ENCODE peak calls at places on chromosome 21, in five cellular contexts. One of them, this sample, is unnamed.

GRCh38 chr21:16570196-16570595 is 840.4 kb downstream of the USP25 start:
- DNase-seq in LNCaP clone FGC: no peak
- DNase-seq in HFF-Myc: no peak
- DNase-seq in GM12865: no peak
- DNase-seq in CD8-positive, alpha-beta T cell: no peak
- DNase-seq in this sample: no peak

GRCh38 chr21:24941316-24942185 is 665.7 kb downstream of the MRPL39 start:
- DNase-seq in HFF-Myc: no peak
- DNase-seq in GM12865: no peak
- DNase-seq in LNCaP clone FGC: peak; percentile 92
- DNase-seq in CD8-positive, alpha-beta T cell: no peak
- DNase-seq in this sample: no peak

GRCh38 chr21:25995283-25995682 is 175.3 kb downstream of the APP start:
- DNase-seq in HFF-Myc: no peak
- DNase-seq in GM12865: no peak
- DNase-seq in LNCaP clone FGC: no peak
- DNase-seq in CD8-positive, alpha-beta T cell: no peak
- DNase-seq in this sample: no peak

GRCh38 chr21:37642493-37642892 is 273.8 kb downstream of the KCNJ6 start:
- DNase-seq in HFF-Myc: no peak
- DNase-seq in CD8-positive, alpha-beta T cell: no peak
- DNase-seq in LNCaP clone FGC: no peak
- DNase-seq in GM12865: peak; percentile 72
- DNase-seq in this sample: no peak

GRCh38 chr21:42389449-42389835 is 6.4 kb downstream of the TMPRSS3 start:
- DNase-seq in CD8-positive, alpha-beta T cell: no peak
- DNase-seq in LNCaP clone FGC: no peak
- DNase-seq in GM12865: no peak
- DNase-seq in HFF-Myc: no peak
- DNase-seq in this sample: no peak

GRCh38 chr21:42360317-42360716 is 6.0 kb downstream of the TFF1 start:
- DNase-seq in GM12865: peak; percentile 19
- DNase-seq in LNCaP clone FGC: no peak
- DNase-seq in HFF-Myc: no peak
- DNase-seq in CD8-positive, alpha-beta T cell: no peak
- DNase-seq in this sample: no peak

GRCh38 chr21:34743831-34744230 is 75.0 kb downstream of the CLIC6 start:
- DNase-seq in LNCaP clone FGC: no peak
- DNase-seq in HFF-Myc: peak; percentile 46
- DNase-seq in GM12865: no peak
- DNase-seq in CD8-positive, alpha-beta T cell: no peak
- DNase-seq in this sample: peak; percentile 85

GRCh38 chr21:25342811-25343210 is 264.5 kb downstream of the MRPL39 start:
- DNase-seq in HFF-Myc: no peak
- DNase-seq in CD8-positive, alpha-beta T cell: no peak
- DNase-seq in LNCaP clone FGC: no peak
- DNase-seq in GM12865: no peak
- DNase-seq in this sample: peak; percentile 76

GRCh38 chr21:35664683-35665082 is 395.6 kb downstream of the SETD4 start:
- DNase-seq in HFF-Myc: no peak
- DNase-seq in GM12865: peak; percentile 18
- DNase-seq in LNCaP clone FGC: no peak
- DNase-seq in CD8-positive, alpha-beta T cell: no peak
- DNase-seq in this sample: no peak

GRCh38 chr21:38352536-38353219 is 95.9 kb downstream of the KCNJ15 start:
- DNase-seq in HFF-Myc: peak; percentile 64
- DNase-seq in GM12865: peak; percentile 49
- DNase-seq in CD8-positive, alpha-beta T cell: no peak
- DNase-seq in LNCaP clone FGC: peak; percentile 8
- DNase-seq in this sample: peak; percentile 79

DNA sequence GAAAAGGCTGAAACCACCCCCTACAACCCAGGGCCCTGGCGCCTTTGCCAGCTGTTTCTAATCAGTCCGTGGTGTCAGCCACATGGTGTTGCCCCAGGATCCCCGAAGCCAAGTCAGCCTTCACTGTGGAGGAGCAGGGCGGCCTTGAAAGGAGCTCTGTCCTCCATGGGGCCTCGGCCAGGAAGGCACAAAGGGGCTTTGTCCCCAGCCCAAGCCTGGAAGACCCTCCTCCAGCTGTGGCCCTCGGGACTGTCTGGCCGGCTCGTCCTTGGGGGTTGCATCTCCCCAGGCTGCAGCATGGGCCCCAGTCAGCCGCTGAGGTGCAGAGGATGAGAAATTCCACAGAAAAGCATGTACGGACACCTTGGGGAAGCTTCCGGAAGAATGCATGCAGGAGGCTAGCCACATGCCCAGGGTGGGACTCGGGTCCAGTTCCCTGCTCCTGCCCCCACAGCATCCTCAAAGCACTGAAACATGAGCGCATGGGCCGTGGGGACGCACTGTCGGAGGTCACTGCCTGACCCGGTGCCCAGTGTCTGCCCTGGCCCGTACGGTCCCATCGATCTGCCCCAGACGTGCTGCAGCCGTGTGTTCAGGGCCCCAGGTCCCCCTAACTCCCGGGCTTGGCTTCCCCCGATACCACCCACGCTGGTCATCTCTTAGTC is 38.6 kb upstream of the POFUT2 start:
- DNase-seq in GM12865: peak; percentile 23
- DNase-seq in CD8-positive, alpha-beta T cell: no peak
- DNase-seq in HFF-Myc: peak; percentile 27
- DNase-seq in LNCaP clone FGC: no peak
- DNase-seq in this sample: peak; percentile 78
- TF ChIP-seq CTCF in GM12865: no peak
- TF ChIP-seq CTCF in CD8-positive, alpha-beta T cell: no peak
- TF ChIP-seq CTCF in HFF-Myc: no peak
- TF ChIP-seq CTCF in LNCaP clone FGC: no peak
- TF ChIP-seq CTCF in this sample: no peak

GRCh38 chr21:41315726-41316125 is 875 bp upstream of the FAM3B start:
- DNase-seq in LNCaP clone FGC: no peak
- DNase-seq in CD8-positive, alpha-beta T cell: no peak
- DNase-seq in GM12865: no peak
- DNase-seq in HFF-Myc: no peak
- DNase-seq in this sample: no peak
- H3K4me3 ChIP-seq in LNCaP clone FGC: no peak overlapping the region
- H3K4me3 ChIP-seq in CD8-positive, alpha-beta T cell: no peak overlapping the region
- H3K4me3 ChIP-seq in GM12865: no peak overlapping the region
- H3K4me3 ChIP-seq in HFF-Myc: no peak overlapping the region
- H3K4me3 ChIP-seq in this sample: no peak overlapping the region

GRCh38 chr21:32412162-32412997 is at the start of gene EVA1C:
- DNase-seq in LNCaP clone FGC: no peak
- DNase-seq in CD8-positive, alpha-beta T cell: peak; percentile 55
- DNase-seq in GM12865: no peak
- DNase-seq in HFF-Myc: no peak
- DNase-seq in this sample: no peak

GRCh38 chr21:32414579-32415358 is 2.3 kb downstream of the EVA1C start:
- DNase-seq in CD8-positive, alpha-beta T cell: no peak
- DNase-seq in HFF-Myc: no peak
- DNase-seq in LNCaP clone FGC: no peak
- DNase-seq in GM12865: no peak
- DNase-seq in this sample: no peak

GRCh38 chr21:32413697-32414578 is 1.4 kb downstream of the EVA1C start:
- DNase-seq in GM12865: no peak
- DNase-seq in HFF-Myc: no peak
- DNase-seq in LNCaP clone FGC: no peak
- DNase-seq in CD8-positive, alpha-beta T cell: no peak
- DNase-seq in this sample: no peak

GRCh38 chr21:32411366-32412161 is 942 bp upstream of the EVA1C start:
- DNase-seq in CD8-positive, alpha-beta T cell: peak; percentile 8
- DNase-seq in HFF-Myc: no peak
- DNase-seq in GM12865: no peak
- DNase-seq in LNCaP clone FGC: no peak
- DNase-seq in this sample: peak; percentile 64

GRCh38 chr21:32412998-32413504 is 545 bp downstream of the EVA1C start:
- DNase-seq in LNCaP clone FGC: no peak
- DNase-seq in GM12865: no peak
- DNase-seq in CD8-positive, alpha-beta T cell: no peak
- DNase-seq in HFF-Myc: no peak
- DNase-seq in this sample: no peak
- TF ChIP-seq CTCF in LNCaP clone FGC: no peak
- TF ChIP-seq CTCF in GM12865: no peak
- TF ChIP-seq CTCF in CD8-positive, alpha-beta T cell: no peak
- TF ChIP-seq CTCF in HFF-Myc: no peak
- TF ChIP-seq CTCF in this sample: no peak

DNA sequence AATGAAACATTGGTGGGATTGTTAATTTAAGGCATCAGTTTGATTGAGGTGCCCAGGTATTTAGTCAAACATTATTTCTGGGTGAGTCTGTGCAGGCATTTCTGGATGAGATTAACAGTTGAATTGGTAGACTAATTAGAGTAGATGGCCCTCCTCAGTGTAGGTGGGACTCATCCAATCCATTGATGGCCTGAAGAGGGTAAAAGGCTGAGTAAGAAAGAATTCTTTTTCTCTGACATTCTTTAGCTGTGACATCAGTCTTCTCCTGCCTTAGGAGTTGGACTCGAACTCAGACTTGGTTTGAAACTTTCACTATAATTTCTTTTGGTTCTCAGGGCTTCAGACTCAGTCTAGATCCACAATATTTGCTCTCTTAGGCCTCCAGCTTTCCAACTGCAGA is 59.6 kb upstream of the ADAMTS5 start:
- DNase-seq in HFF-Myc: no peak
- DNase-seq in CD8-positive, alpha-beta T cell: no peak
- DNase-seq in LNCaP clone FGC: no peak
- DNase-seq in GM12865: no peak
- DNase-seq in this sample: peak; percentile 17
- H3K4me3 ChIP-seq in HFF-Myc: no peak overlapping the region
- H3K4me3 ChIP-seq in CD8-positive, alpha-beta T cell: no peak overlapping the region
- H3K4me3 ChIP-seq in LNCaP clone FGC: no peak overlapping the region
- H3K4me3 ChIP-seq in GM12865: no peak overlapping the region
- H3K4me3 ChIP-seq in this sample: no peak overlapping the region

DNA sequence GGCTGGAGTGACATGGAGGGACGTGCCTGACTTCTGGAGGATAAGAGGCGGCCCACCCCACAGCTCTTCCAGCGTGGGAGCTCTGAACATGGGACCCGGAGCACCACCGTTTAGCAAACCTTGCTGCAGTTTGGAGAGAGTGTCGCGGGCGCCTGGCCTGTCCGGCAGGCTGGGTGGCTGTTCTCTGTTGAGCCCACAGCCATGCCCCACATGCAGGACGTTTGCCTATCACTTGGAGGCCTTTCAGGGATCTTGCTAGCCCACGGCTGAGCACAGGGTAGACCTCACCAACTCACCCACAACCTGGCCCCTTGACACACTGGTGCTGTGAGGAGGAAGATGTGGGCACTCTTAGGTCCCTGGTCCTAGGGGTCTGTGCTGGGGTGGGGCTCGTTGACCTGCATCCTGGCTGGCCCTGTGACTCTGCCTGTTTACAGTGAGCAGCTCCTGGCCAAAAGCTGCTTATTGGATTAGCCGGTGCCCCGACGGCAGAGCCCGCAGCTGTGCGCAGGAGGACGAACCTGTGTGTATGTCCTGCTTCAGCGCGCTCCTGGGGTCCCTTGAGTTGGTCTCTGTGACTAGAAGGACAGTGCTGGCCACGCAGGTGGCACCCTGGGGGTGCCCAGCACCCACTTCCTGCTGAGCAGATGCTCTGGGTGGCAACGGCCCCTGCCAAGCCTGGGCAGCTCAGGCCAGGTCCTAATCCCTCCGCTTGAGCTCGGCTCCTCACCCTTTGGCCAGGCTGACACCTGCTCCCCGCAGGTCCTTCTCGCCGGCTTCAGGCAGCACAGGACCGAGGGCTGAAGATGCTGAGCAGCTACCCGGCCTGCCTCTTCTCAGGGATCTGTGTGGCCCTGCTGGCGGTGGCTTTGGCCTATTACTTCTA is 72.4 kb upstream of the TRAPPC10 start:
- DNase-seq in GM12865: no peak
- DNase-seq in CD8-positive, alpha-beta T cell: no peak
- DNase-seq in HFF-Myc: no peak
- DNase-seq in LNCaP clone FGC: no peak
- DNase-seq in this sample: no peak
- TF ChIP-seq CTCF in GM12865: no peak
- TF ChIP-seq CTCF in CD8-positive, alpha-beta T cell: peak; percentile 61
- TF ChIP-seq CTCF in HFF-Myc: no peak
- TF ChIP-seq CTCF in LNCaP clone FGC: no peak
- TF ChIP-seq CTCF in this sample: no peak